ENCODE peak calls at places on chromosomes 2 and 18, in seven cellular contexts. M is KBM-7, D is Kasumi-1, E is left ventricle myocardium superior, B is fibroblast of mammary gland, N is RPMI8226, F is progenitor cell of endocrine pancreas. W is an unnamed sample.

GRCh38 chr18:63232826-63233225 is 86.7 kb downstream of the BCL2 start:
- DNase-seq in M (no peak), D (no peak), E (no peak), B (no peak), N (no peak), F (no peak), W (no peak)

GRCh38 chr2:105573910-105574655 is 170.6 kb upstream of the NCK2 start:
- DNase-seq in M (no peak), D (no peak), E (no peak), B (no peak), N (peak), F (no peak), W (no peak)

GRCh38 chr2:216692636-216693413 is 2.5 kb downstream of the IGFBP5 start:
- DNase-seq in M (peak), D (no peak), E (peak), B (no peak), N (peak), F (peak), W (peak)

GRCh38 chr2:55616509-55617159 is 788 bp downstream of the PPP4R3B start:
- DNase-seq in M (peak), D (peak), E (no peak), B (peak), N (peak), F (no peak), W (no peak)

GRCh38 chr2:169670215-169670651 is 24.0 kb downstream of the CFAP210 start:
- DNase-seq in M (no peak), D (no peak), E (no peak), B (peak), N (no peak), F (no peak), W (no peak)

GRCh38 chr2:213315168-213315876 is 31.1 kb downstream of the SPAG16 start:
- DNase-seq in M (peak), D (peak), E (no peak), B (no peak), N (peak), F (no peak), W (no peak)

GRCh38 chr2:7053650-7054262 is 136.5 kb downstream of the RNF144A start:
- DNase-seq in M (no peak), D (no peak), E (no peak), B (no peak), N (peak), F (no peak), W (no peak)

GRCh38 chr2:134461511-134461910 is 207.6 kb downstream of the MGAT5 start:
- DNase-seq in M (no peak), D (no peak), E (no peak), B (no peak), N (no peak), F (no peak), W (no peak)

GRCh38 chr2:194706179-194706578 is 950.8 kb upstream of the SLC39A10 start:
- DNase-seq in M (no peak), D (no peak), E (no peak), B (peak), N (no peak), F (no peak), W (no peak)

GRCh38 chr2:23677836-23678235 is 249.1 kb downstream of the ATAD2B start:
- DNase-seq in M (no peak), D (no peak), E (no peak), B (no peak), N (no peak), F (no peak), W (no peak)

GRCh38 chr2:235029054-235029453 is 77.2 kb downstream of the SH3BP4 start:
- DNase-seq in M (no peak), D (no peak), E (no peak), B (no peak), N (no peak), F (no peak), W (no peak)

GRCh38 chr2:69715964-69716363 is 26.0 kb upstream of the ANXA4 start:
- DNase-seq in M (no peak), D (no peak), E (no peak), B (peak), N (no peak), F (no peak), W (no peak)

GRCh38 chr18:43277164-43277600 is at the start of gene SYT4:
- DNase-seq in M (no peak), D (no peak), E (peak), B (peak), N (peak), F (peak), W (no peak)

GRCh38 chr18:75075016-75075305 is 134.0 kb downstream of the PTGR3 start:
- DNase-seq in M (no peak), D (no peak), E (no peak), B (no peak), N (no peak), F (no peak), W (no peak)

GRCh38 chr2:18926633-18927524 is 337.5 kb upstream of the NT5C1B start:
- DNase-seq in M (no peak), D (no peak), E (no peak), B (peak), N (peak), F (no peak), W (no peak)

GRCh38 chr2:55482186-55482945 is 37.2 kb upstream of the CFAP36 start:
- DNase-seq in M (no peak), D (no peak), E (no peak), B (peak), N (no peak), F (no peak), W (no peak)

GRCh38 chr2:119449526-119449925 is 17.9 kb downstream of the TMEM37 start:
- DNase-seq in M (no peak), D (no peak), E (no peak), B (no peak), N (no peak), F (no peak), W (no peak)

GRCh38 chr2:54103454-54104314 is 11.7 kb upstream of the ACYP2 start:
- DNase-seq in M (peak), D (peak), E (no peak), B (peak), N (peak), F (no peak), W (no peak)

GRCh38 chr2:25725877-25726276 is 52.5 kb upstream of the DTNB start:
- DNase-seq in M (no peak), D (no peak), E (no peak), B (no peak), N (no peak), F (no peak), W (no peak)

GRCh38 chr18:9708057-9708881 is at the start of gene RAB31:
- DNase-seq in M (no peak), D (no peak), E (peak), B (peak), N (no peak), F (peak), W (peak)

GRCh38 chr18:46377557-46377956 is 273.4 kb downstream of the HAUS1 start:
- DNase-seq in M (no peak), D (no peak), E (no peak), B (no peak), N (no peak), F (no peak), W (no peak)

GRCh38 chr18:55343396-55344073 is 244.5 kb downstream of the TCF4 start:
- DNase-seq in M (peak), D (peak), E (no peak), B (peak), N (peak), F (no peak), W (no peak)

GRCh38 chr2:54522624-54523281 is 66.6 kb downstream of the SPTBN1 start:
- DNase-seq in M (peak), D (peak), E (peak), B (peak), N (peak), F (peak), W (peak)

GRCh38 chr18:74507927-74508326 is 11.8 kb downstream of the CNDP2 start:
- DNase-seq in M (no peak), D (no peak), E (no peak), B (no peak), N (no peak), F (no peak), W (no peak)

GRCh38 chr2:14616342-14616741 is 16.2 kb upstream of the LRATD1 start:
- DNase-seq in M (no peak), D (no peak), E (no peak), B (no peak), N (no peak), F (no peak), W (no peak)

GRCh38 chr18:66511810-66512209 is 92.1 kb downstream of the CDH19 start:
- DNase-seq in M (no peak), D (no peak), E (no peak), B (no peak), N (no peak), F (no peak), W (no peak)

GRCh38 chr2:69911985-69912563 is 2.8 kb upstream of the MXD1 start:
- DNase-seq in M (peak), D (peak), E (no peak), B (peak), N (peak), F (no peak), W (no peak)

W was measured in lower lobe of right lung.